ENCODE peak calls at places on chromosome 7, in four cellular contexts. One of them, this sample, is unnamed.

GRCh38 chr7:2523941-2524807 is 4.6 kb downstream of the LFNG start:
- DNase-seq in H9: peak; percentile 79
- DNase-seq in H1: no peak
- DNase-seq in IMR-90: peak; percentile 41
- DNase-seq in this sample: peak; percentile 59

GRCh38 chr7:158407581-158408331 is 179.9 kb downstream of the PTPRN2 start:
- DNase-seq in H9: no peak
- DNase-seq in IMR-90: no peak
- DNase-seq in H1: no peak
- DNase-seq in this sample: peak; percentile 66

GRCh38 chr7:27730112-27730511 is 9.8 kb upstream of the TAX1BP1 start:
- DNase-seq in H9: no peak
- DNase-seq in H1: no peak
- DNase-seq in IMR-90: no peak
- DNase-seq in this sample: no peak

GRCh38 chr7:134850048-134850447 is 70.6 kb downstream of the CALD1 start:
- DNase-seq in H9: no peak
- DNase-seq in IMR-90: peak; percentile 57
- DNase-seq in H1: no peak
- DNase-seq in this sample: no peak

GRCh38 chr7:154929006-154929726 is 73.8 kb downstream of the PAXIP1 start:
- DNase-seq in IMR-90: no peak
- DNase-seq in H1: no peak
- DNase-seq in H9: no peak
- DNase-seq in this sample: no peak

GRCh38 chr7:25813381-25813780 is 338.6 kb upstream of the NFE2L3 start:
- DNase-seq in H9: no peak
- DNase-seq in IMR-90: no peak
- DNase-seq in H1: no peak
- DNase-seq in this sample: no peak

GRCh38 chr7:32093415-32094408 is 23.5 kb upstream of the PDE1C start:
- DNase-seq in IMR-90: peak; percentile 82
- DNase-seq in H1: no peak
- DNase-seq in H9: no peak
- DNase-seq in this sample: peak; percentile 33

GRCh38 chr7:7352845-7353244 is 170.5 kb downstream of the C1GALT1 start:
- DNase-seq in H1: peak; percentile 53
- DNase-seq in IMR-90: no peak
- DNase-seq in H9: peak; percentile 75
- DNase-seq in this sample: peak; percentile 91

GRCh38 chr7:112897839-112898431 is 107.7 kb upstream of the TMEM168 start:
- DNase-seq in H9: no peak
- DNase-seq in H1: no peak
- DNase-seq in IMR-90: no peak
- DNase-seq in this sample: no peak

GRCh38 chr7:129969881-129970446 is 17.2 kb upstream of the UBE2H start:
- DNase-seq in H1: peak; percentile 68
- DNase-seq in IMR-90: peak; percentile 84
- DNase-seq in H9: no peak
- DNase-seq in this sample: peak; percentile 88

GRCh38 chr7:22578048-22578770 is 78.2 kb upstream of the STEAP1B start:
- DNase-seq in H9: no peak
- DNase-seq in H1: no peak
- DNase-seq in IMR-90: peak; percentile 85
- DNase-seq in this sample: no peak

GRCh38 chr7:19403691-19404090 is 258.5 kb upstream of the FERD3L start:
- DNase-seq in H1: no peak
- DNase-seq in H9: no peak
- DNase-seq in IMR-90: peak; percentile 32
- DNase-seq in this sample: no peak

GRCh38 chr7:128831994-128832879 is 2.0 kb downstream of the FLNC start:
- DNase-seq in H9: peak; percentile 78
- DNase-seq in H1: no peak
- DNase-seq in IMR-90: peak; percentile 30
- DNase-seq in this sample: peak; percentile 97

GRCh38 chr7:69814421-69814962 is 216.2 kb downstream of the AUTS2 start:
- DNase-seq in IMR-90: no peak
- DNase-seq in H1: no peak
- DNase-seq in H9: peak; percentile 32
- DNase-seq in this sample: peak; percentile 48

GRCh38 chr7:44101966-44102845 is 1.9 kb upstream of the AEBP1 start:
- DNase-seq in H9: no peak
- DNase-seq in H1: no peak
- DNase-seq in IMR-90: peak; percentile 85
- DNase-seq in this sample: no peak

GRCh38 chr7:44128721-44129582 is 5.6 kb upstream of the POLD2 start:
- DNase-seq in H1: no peak
- DNase-seq in IMR-90: no peak
- DNase-seq in H9: no peak
- DNase-seq in this sample: no peak

GRCh38 chr7:15764986-15765385 is 78.5 kb upstream of the MEOX2 start:
- DNase-seq in H9: no peak
- DNase-seq in H1: no peak
- DNase-seq in IMR-90: no peak
- DNase-seq in this sample: peak; percentile 42

GRCh38 chr7:133746305-133746704 is 380.8 kb upstream of the LRGUK start:
- DNase-seq in H1: no peak
- DNase-seq in IMR-90: no peak
- DNase-seq in H9: no peak
- DNase-seq in this sample: no peak

GRCh38 chr7:131072505-131073091 is 255.1 kb upstream of the MKLN1 start:
- DNase-seq in IMR-90: peak; percentile 34
- DNase-seq in H1: no peak
- DNase-seq in H9: peak; percentile 46
- DNase-seq in this sample: peak; percentile 97

GRCh38 chr7:47253650-47254080 is 328.2 kb downstream of the TNS3 start:
- DNase-seq in IMR-90: peak; percentile 78
- DNase-seq in H1: no peak
- DNase-seq in H9: peak; percentile 51
- DNase-seq in this sample: peak; percentile 66

GRCh38 chr7:106057962-106058901 is 53.9 kb downstream of the SYPL1 start:
- DNase-seq in IMR-90: no peak
- DNase-seq in H1: no peak
- DNase-seq in H9: no peak
- DNase-seq in this sample: peak; percentile 32

GRCh38 chr7:155594163-155594732 is 47.9 kb upstream of the CNPY1 start:
- DNase-seq in H9: no peak
- DNase-seq in IMR-90: no peak
- DNase-seq in H1: no peak
- DNase-seq in this sample: no peak

GRCh38 chr7:33677556-33677955 is 227.8 kb upstream of the BMPER start:
- DNase-seq in H9: no peak
- DNase-seq in H1: no peak
- DNase-seq in IMR-90: peak; percentile 20
- DNase-seq in this sample: no peak

GRCh38 chr7:132500727-132501410 is 75.4 kb downstream of the PLXNA4 start:
- DNase-seq in H1: no peak
- DNase-seq in H9: peak; percentile 58
- DNase-seq in IMR-90: no peak
- DNase-seq in this sample: peak; percentile 67

GRCh38 chr7:80298201-80298600 is 163.6 kb downstream of the GNAI1 start:
- DNase-seq in H1: no peak
- DNase-seq in H9: no peak
- DNase-seq in IMR-90: peak; percentile 26
- DNase-seq in this sample: no peak

GRCh38 chr7:972670-973309 is 2.6 kb downstream of the COX19 start:
- DNase-seq in H9: no peak
- DNase-seq in IMR-90: no peak
- DNase-seq in H1: no peak
- DNase-seq in this sample: no peak

GRCh38 chr7:45881759-45882464 is 6.4 kb upstream of the IGFBP1 start:
- DNase-seq in IMR-90: peak; percentile 89
- DNase-seq in H9: no peak
- DNase-seq in H1: no peak
- DNase-seq in this sample: no peak

GRCh38 chr7:94394399-94395140 is at the start of gene COL1A2:
- DNase-seq in H1: no peak
- DNase-seq in H9: peak; percentile 79
- DNase-seq in IMR-90: peak; percentile 99
- DNase-seq in this sample: peak; percentile 90
- H3K27ac ChIP-seq in H1: peak within 1 kb of the TSS; percentile 63
- H3K27ac ChIP-seq in H9: no peak within 1 kb of the TSS
- H3K27ac ChIP-seq in IMR-90: peak within 1 kb of the TSS; percentile 99
- H3K27ac ChIP-seq in this sample: peak within 1 kb of the TSS; percentile 32

GRCh38 chr7:29639386-29639785 is 75.8 kb downstream of the PRR15 start:
- DNase-seq in H1: no peak
- DNase-seq in H9: no peak
- DNase-seq in IMR-90: no peak
- DNase-seq in this sample: no peak

GRCh38 chr7:29636009-29636351 is 72.3 kb downstream of the PRR15 start:
- DNase-seq in H9: no peak
- DNase-seq in H1: no peak
- DNase-seq in IMR-90: no peak
- DNase-seq in this sample: no peak

GRCh38 chr7:29639887-29640600 is 76.4 kb downstream of the PRR15 start:
- DNase-seq in H9: no peak
- DNase-seq in IMR-90: no peak
- DNase-seq in H1: no peak
- DNase-seq in this sample: no peak

GRCh38 chr7:29641651-29642050 is 78.0 kb downstream of the PRR15 start:
- DNase-seq in H1: no peak
- DNase-seq in H9: no peak
- DNase-seq in IMR-90: no peak
- DNase-seq in this sample: no peak

DNA sequence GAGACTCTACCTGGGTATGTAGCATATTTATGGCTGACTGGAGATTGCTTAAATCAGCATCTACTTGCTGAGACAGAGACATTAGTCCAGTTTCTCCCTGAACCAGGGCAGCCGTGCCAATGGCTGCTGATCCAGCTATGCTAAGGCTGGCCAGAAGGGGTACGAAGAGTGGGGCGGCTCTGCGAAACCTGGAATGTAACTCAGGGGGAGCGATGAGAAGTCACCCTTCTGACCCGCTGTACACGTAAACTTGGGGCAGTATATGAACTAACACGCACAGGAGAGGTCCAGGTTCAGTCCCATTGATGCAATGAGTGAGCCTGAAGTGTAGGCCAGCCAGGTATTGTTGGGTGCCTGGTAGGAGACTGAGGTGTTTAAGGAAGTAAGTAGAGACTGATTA is 73.7 kb downstream of the PRR15 start:
- DNase-seq in IMR-90: no peak
- DNase-seq in H1: no peak
- DNase-seq in H9: no peak
- DNase-seq in this sample: no peak
- H3K56ac ChIP-seq in IMR-90: no peak overlapping the region
- H3K56ac ChIP-seq in H1: no peak overlapping the region
- H3K56ac ChIP-seq in H9: no peak overlapping the region
- H3K56ac ChIP-seq in this sample: no peak overlapping the region

GRCh38 chr7:82362129-82362528 is 81.4 kb downstream of the CACNA2D1 start:
- DNase-seq in H1: no peak
- DNase-seq in H9: no peak
- DNase-seq in IMR-90: peak; percentile 86
- DNase-seq in this sample: no peak
- H3K27ac ChIP-seq in H1: no peak overlapping the region
- H3K27ac ChIP-seq in H9: no peak overlapping the region
- H3K27ac ChIP-seq in IMR-90: no peak overlapping the region
- H3K27ac ChIP-seq in this sample: no peak overlapping the region

GRCh38 chr7:101094791-101095375 is 9.6 kb downstream of the TRIM56 start:
- DNase-seq in H1: peak; percentile 51
- DNase-seq in IMR-90: peak; percentile 67
- DNase-seq in H9: peak; percentile 72
- DNase-seq in this sample: peak; percentile 83

GRCh38 chr7:101096331-101096956 is 11.2 kb downstream of the TRIM56 start:
- DNase-seq in H1: no peak
- DNase-seq in IMR-90: no peak
- DNase-seq in H9: no peak
- DNase-seq in this sample: no peak

GRCh38 chr7:101094376-101094775 is 9.1 kb downstream of the TRIM56 start:
- DNase-seq in H9: no peak
- DNase-seq in IMR-90: no peak
- DNase-seq in H1: no peak
- DNase-seq in this sample: no peak

GRCh38 chr7:101097561-101097960 is 12.3 kb downstream of the TRIM56 start:
- DNase-seq in IMR-90: no peak
- DNase-seq in H9: no peak
- DNase-seq in H1: no peak
- DNase-seq in this sample: no peak

DNA sequence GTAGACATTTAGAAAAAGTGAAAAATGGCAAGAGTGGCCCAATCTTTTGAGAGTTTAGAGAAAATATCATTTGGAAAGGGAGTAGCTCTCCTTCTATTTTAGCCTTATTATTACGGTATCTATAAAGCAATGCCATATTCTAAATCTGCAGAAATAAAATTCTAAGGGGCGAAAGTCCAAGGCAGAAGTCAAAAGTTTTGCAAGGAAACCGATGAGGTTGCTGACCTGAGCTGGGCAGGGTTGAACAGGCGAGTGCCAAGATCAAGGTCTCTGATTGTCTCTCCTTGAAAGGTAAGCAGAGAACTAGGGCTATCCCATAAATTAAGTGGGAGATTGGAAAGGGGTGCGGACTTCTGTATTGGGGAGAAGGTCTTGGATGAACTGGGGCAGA is 11.7 kb downstream of the TRIM56 start:
- DNase-seq in H1: no peak
- DNase-seq in IMR-90: no peak
- DNase-seq in H9: no peak
- DNase-seq in this sample: no peak
- H3K56ac ChIP-seq in H1: no peak overlapping the region
- H3K56ac ChIP-seq in IMR-90: no peak overlapping the region
- H3K56ac ChIP-seq in H9: no peak overlapping the region
- H3K56ac ChIP-seq in this sample: no peak overlapping the region

This sample was measured in mesendoderm.